ENCODE peak calls at places on chromosomes 6 and 20, in four cellular contexts. V, O, D and M are unnamed samples.

GRCh38 chr6:18528084-18528743 is 141.1 kb downstream of the RNF144B start:
- DNase-seq in O (no peak), D (no peak), V (no peak), M (no peak)

GRCh38 chr6:142400495-142400894 is 98.7 kb downstream of the ADGRG6 start:
- DNase-seq in D (no peak), O (no peak), V (no peak), M (no peak)

GRCh38 chr6:34859951-34860350 is 27.9 kb downstream of the TAF11 start:
- DNase-seq in O (no peak), V (no peak), D (no peak), M (no peak)

GRCh38 chr6:132304891-132305305 is 96.4 kb downstream of the MOXD1 start:
- DNase-seq in O (peak), V (peak), D (no peak), M (no peak)

GRCh38 chr20:49276895-49277785 is 717 bp downstream of the ZNFX1 start:
- DNase-seq in D (peak), O (peak), V (peak), M (no peak)

GRCh38 chr6:148738939-148739821 is 7.7 kb upstream of the UST start:
- DNase-seq in D (no peak), V (no peak), O (no peak), M (no peak)

GRCh38 chr6:4994741-4995140 is 9.1 kb downstream of the RPP40 start:
- DNase-seq in O (no peak), D (no peak), V (no peak), M (no peak)

GRCh38 chr20:60270341-60270740 is 312.1 kb downstream of the CDH26 start:
- DNase-seq in O (no peak), V (no peak), D (no peak), M (no peak)

GRCh38 chr6:141598487-141598886 is 534.2 kb upstream of the GJE1 start:
- DNase-seq in O (no peak), D (no peak), V (no peak), M (no peak)

GRCh38 chr20:31788578-31788977 is 30.6 kb upstream of the MYLK2 start:
- DNase-seq in O (no peak), D (no peak), V (no peak), M (no peak)

GRCh38 chr20:48238326-48238725 is 453.0 kb upstream of the SULF2 start:
- DNase-seq in D (no peak), V (peak), O (no peak), M (peak)

GRCh38 chr6:25397406-25397805 is 118.2 kb downstream of the CARMIL1 start:
- DNase-seq in V (no peak), D (no peak), O (no peak), M (no peak)

GRCh38 chr6:44062105-44062770 is 65.0 kb downstream of the MRPL14 start:
- DNase-seq in V (no peak), O (no peak), D (peak), M (no peak)
- H3K27ac ChIP-seq in V (peak), O (no peak), D (no peak), M (peak)

DNA sequence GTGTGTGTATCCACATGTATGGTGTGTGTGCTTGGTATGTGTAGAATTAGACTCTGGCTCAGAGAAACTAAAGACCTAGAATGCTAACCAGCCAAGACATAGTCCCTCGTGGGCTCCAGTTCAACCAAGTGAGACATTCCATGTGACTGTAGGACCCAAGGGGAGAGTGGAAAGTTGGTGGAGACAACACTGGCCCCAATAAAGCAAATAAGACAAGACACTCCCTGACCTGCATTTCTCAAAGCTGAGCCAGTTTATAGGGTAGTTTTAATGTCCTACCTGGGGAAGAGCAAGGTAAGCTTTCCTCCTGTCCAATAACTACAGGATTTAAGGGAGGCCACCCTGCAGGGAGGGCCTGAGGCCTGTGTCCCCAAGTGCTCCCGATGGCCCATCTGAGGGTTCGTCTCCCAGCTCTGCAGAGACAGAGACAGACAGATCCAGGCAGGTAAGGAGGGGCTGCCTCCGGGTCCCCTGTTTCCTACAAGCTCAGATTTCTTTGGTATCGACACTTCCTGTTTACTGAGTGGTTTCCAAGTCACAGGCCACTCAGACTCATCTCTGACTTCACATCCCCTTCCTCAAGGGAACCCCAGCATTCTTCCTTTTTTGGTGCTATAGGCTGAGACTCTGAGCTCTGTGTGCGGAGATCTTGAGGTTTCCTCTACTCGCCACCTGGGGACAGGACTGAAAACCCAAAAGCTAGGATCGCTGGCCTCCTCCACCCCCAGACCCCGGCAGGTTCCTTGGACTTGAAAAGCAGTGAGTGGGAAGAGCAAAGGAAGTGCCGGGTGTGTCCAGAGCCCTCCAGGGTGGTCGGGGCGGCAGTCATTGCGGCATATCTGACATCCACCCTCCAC is 92.4 kb downstream of the PRND start:
- DNase-seq in V (no peak), D (no peak), O (no peak), M (no peak)
- H3K4me3 ChIP-seq in V (no peak), D (no peak), O (peak), M (no peak)

GRCh38 chr6:78492351-78493010 is 374.9 kb upstream of the IRAK1BP1 start:
- DNase-seq in D (no peak), V (no peak), O (no peak), M (no peak)

GRCh38 chr6:78484181-78485064 is 382.9 kb upstream of the IRAK1BP1 start:
- DNase-seq in V (no peak), O (no peak), D (no peak), M (no peak)

GRCh38 chr6:78487401-78487800 is 379.9 kb upstream of the IRAK1BP1 start:
- DNase-seq in V (no peak), O (no peak), D (no peak), M (no peak)

DNA sequence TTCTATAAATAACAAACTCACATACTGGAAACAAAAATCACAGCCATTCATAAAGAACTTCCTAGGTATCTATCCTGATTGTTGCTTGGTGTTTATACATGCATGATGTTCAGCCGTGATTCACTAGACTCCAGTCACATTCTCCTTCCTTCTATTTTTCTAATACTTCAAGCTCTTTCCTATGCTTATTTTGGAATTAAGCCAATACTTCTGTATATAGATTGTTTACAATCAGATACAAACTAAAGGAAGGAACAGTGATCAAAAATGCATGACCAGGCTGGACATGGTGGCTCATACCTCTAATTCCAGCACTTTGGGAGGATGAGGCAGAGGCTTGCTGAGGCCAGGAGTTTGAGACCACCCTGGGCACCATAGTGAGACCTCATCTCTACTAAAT is 377.5 kb upstream of the IRAK1BP1 start:
- DNase-seq in V (no peak), D (no peak), O (no peak), M (no peak)
- H3K27ac ChIP-seq in V (no peak), D (no peak), O (no peak), M (no peak)

GRCh38 chr20:43188234-43188653 is 1.5 kb downstream of the PTPRT start:
- DNase-seq in O (no peak), D (no peak), V (no peak), M (no peak)

GRCh38 chr20:43190332-43190953 is 737 bp upstream of the PTPRT start:
- DNase-seq in V (no peak), D (no peak), O (no peak), M (no peak)

GRCh38 chr20:43188861-43189613 is 669 bp downstream of the PTPRT start:
- DNase-seq in D (no peak), V (no peak), O (no peak), M (no peak)

GRCh38 chr20:43191143-43191542 is 1.4 kb upstream of the PTPRT start:
- DNase-seq in O (no peak), V (no peak), D (no peak), M (no peak)

DNA sequence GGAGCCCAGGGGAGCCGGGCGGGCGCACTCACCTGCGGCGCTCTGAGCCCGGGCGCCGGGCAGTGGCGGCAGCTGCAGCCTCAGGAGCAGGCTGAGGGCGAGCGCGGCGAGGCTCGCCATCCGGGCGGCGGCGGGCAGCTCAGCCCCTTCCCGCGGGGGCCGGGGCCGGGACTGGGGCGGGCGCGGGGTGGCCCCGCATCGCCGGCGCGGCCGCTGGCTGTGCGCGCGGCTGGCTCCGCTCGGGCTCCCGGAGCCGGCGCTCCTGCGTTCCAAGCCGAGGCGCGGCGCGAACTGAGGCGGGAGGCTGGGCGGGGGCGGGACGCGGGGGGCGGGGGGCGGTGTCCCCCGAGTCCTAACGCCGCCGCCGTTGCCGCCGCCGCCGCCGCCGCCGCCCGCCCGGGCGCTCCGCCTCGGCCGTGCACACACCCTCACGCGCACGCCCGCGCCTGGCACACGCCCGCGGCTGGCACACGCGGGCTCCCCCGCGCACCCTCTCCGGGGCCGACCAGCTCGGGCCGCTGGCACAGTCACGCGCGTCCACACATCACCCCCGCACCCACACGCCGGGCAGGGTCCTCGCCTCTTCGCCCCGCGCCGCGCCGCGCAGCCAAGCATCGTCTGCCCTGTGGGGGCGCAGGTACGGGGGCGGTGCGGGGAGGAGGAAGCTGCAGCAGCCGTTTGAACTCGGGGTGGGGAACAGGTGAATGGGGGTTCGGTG is at the start of gene PTPRT:
- DNase-seq in D (no peak), V (no peak), O (no peak), M (no peak)
- H3K4me3 ChIP-seq in D (no peak), V (no peak), O (peak), M (no peak)

GRCh38 chr6:53165333-53165732 is 16.7 kb upstream of the GCM1 start:
- DNase-seq in O (no peak), D (no peak), V (no peak), M (no peak)
- H3K27ac ChIP-seq in O (no peak), D (no peak), V (peak), M (no peak)

GRCh38 chr6:20021795-20022194 is 184.6 kb downstream of the ID4 start:
- DNase-seq in D (no peak), V (no peak), O (no peak), M (no peak)

GRCh38 chr6:20024316-20024673 is 187.1 kb downstream of the ID4 start:
- DNase-seq in O (no peak), V (no peak), D (no peak), M (no peak)

GRCh38 chr6:20028143-20028542 is 184.1 kb downstream of the MBOAT1 start:
- DNase-seq in O (no peak), V (no peak), D (no peak), M (no peak)

GRCh38 chr6:20025681-20026080 is 186.6 kb downstream of the MBOAT1 start:
- DNase-seq in V (no peak), O (no peak), D (no peak), M (no peak)

GRCh38 chr6:20024979-20025378 is 187.3 kb downstream of the MBOAT1 start:
- DNase-seq in V (no peak), O (no peak), D (no peak), M (no peak)
- H3K4me3 ChIP-seq in V (no peak), O (no peak), D (no peak), M (no peak)

DNA sequence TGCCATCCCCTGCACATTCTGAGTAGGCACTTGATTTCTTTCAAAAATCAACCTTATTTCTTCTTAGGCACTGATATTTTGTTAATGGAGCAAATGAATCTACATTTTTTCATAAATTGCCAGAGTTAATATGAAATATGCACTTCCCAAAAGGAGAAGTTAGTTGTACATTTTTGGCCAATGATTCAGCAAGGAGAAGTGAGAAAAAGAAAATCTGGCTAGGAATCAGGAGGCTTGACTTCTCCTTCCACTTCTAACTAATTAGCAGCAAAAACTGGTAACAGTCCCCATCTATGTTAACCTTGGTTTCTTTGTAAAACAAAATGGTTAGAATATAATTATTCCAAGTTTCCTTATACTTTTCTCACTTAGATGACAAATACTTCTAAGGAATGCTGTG is 7.0 kb upstream of the DSE start:
- DNase-seq in D (no peak), O (no peak), V (no peak), M (no peak)
- H3K27ac ChIP-seq in D (no peak), O (no peak), V (no peak), M (no peak)